ENCODE peak calls at places on chromosomes 1 and 21, in four cellular contexts. A is HCT116, X is activated gamma-delta T cell, T is AG04450. R is an unnamed sample.

GRCh38 chr1:1437904-1438376 is 2.5 kb downstream of the VWA1 start:
- DNase-seq in A (no peak), X (no peak), T (no peak), R (no peak)

GRCh38 chr1:149848811-149849210 is 50.6 kb upstream of the BOLA1 start:
- DNase-seq in A (no peak), X (no peak), T (no peak), R (no peak)

GRCh38 chr1:5985250-5985649 is 7.0 kb downstream of the NPHP4 start:
- DNase-seq in A (no peak), X (no peak), T (no peak), R (no peak)

GRCh38 chr1:203268901-203269653 is 36.2 kb upstream of the BTG2 start:
- DNase-seq in A (peak; percentile 64), X (no peak), T (no peak), R (no peak)

GRCh38 chr1:182181167-182181572 is 119.7 kb upstream of the ZNF648 start:
- DNase-seq in A (peak; percentile 23), X (no peak), T (no peak), R (no peak)

GRCh38 chr21:38798481-38798882 is 7.2 kb upstream of the ETS2 start:
- DNase-seq in A (peak; percentile 87), X (no peak), T (no peak), R (no peak)

GRCh38 chr1:200005160-200005559 is 22.4 kb upstream of the NR5A2 start:
- DNase-seq in A (no peak), X (no peak), T (no peak), R (no peak)

GRCh38 chr1:171788696-171789095 is 7.2 kb downstream of the METTL13 start:
- DNase-seq in A (no peak), X (no peak), T (peak; percentile 41), R (no peak)

GRCh38 chr1:89721351-89721750 is 88.4 kb downstream of the LRRC8C start:
- DNase-seq in A (no peak), X (no peak), T (no peak), R (peak; percentile 83)

GRCh38 chr21:33023574-33024277 is 2.0 kb upstream of the OLIG2 start:
- DNase-seq in A (no peak), X (no peak), T (no peak), R (no peak)

GRCh38 chr1:28102169-28102568 is 13.8 kb upstream of the EYA3 start:
- DNase-seq in A (no peak), X (no peak), T (no peak), R (no peak)

GRCh38 chr1:234841710-234842231 is 231.8 kb upstream of the IRF2BP2 start:
- DNase-seq in A (no peak), X (no peak), T (no peak), R (no peak)

GRCh38 chr1:1758692-1759455 is 19.4 kb downstream of the NADK start:
- DNase-seq in A (peak; percentile 64), X (no peak), T (no peak), R (no peak)

GRCh38 chr1:23506376-23507107 is 22.6 kb upstream of the ASAP3 start:
- DNase-seq in A (no peak), X (no peak), T (no peak), R (no peak)

GRCh38 chr1:3518256-3518655 is 63.8 kb downstream of the ARHGEF16 start:
- DNase-seq in A (no peak), X (no peak), T (no peak), R (no peak)

GRCh38 chr1:41361495-41362356 is 492 bp downstream of the FOXO6 start:
- DNase-seq in A (no peak), X (no peak), T (no peak), R (no peak)

GRCh38 chr1:181704556-181704955 is 221.2 kb downstream of the CACNA1E start:
- DNase-seq in A (no peak), X (no peak), T (no peak), R (no peak)

GRCh38 chr1:24806588-24806987 is 61.3 kb downstream of the CLIC4 start:
- DNase-seq in A (no peak), X (no peak), T (no peak), R (no peak)

GRCh38 chr1:204441558-204441957 is 29.9 kb upstream of the PPP1R15B start:
- DNase-seq in A (no peak), X (no peak), T (no peak), R (no peak)

GRCh38 chr21:17925000-17925610 is 105.9 kb upstream of the C21orf91 start:
- DNase-seq in A (peak; percentile 59), X (no peak), T (peak; percentile 6), R (peak; percentile 18)

GRCh38 chr1:184910596-184910995 is 63.7 kb downstream of the NIBAN1 start:
- DNase-seq in A (no peak), X (no peak), T (no peak), R (no peak)

GRCh38 chr1:92817986-92818764 is 13.7 kb upstream of the RPL5 start:
- DNase-seq in A (peak; percentile 36), X (no peak), T (no peak), R (no peak)

GRCh38 chr1:115492880-115493279 is 148.9 kb upstream of the VANGL1 start:
- DNase-seq in A (no peak), X (no peak), T (no peak), R (no peak)

GRCh38 chr1:160097911-160098851 is at the start of gene IGSF8:
- DNase-seq in A (peak; percentile 64), X (peak; percentile 96), T (peak; percentile 33), R (no peak)

GRCh38 chr1:198889102-198889501 is 250.3 kb downstream of the PTPRC start:
- DNase-seq in A (no peak), X (no peak), T (no peak), R (no peak)

R was measured in glomerular endothelial cell.